ENCODE peak calls at places on chromosomes 13 and 19, in five cellular contexts. J is Calu3, H is transverse colon, X is heart left ventricle, D is tibial nerve. O is an unnamed sample.

GRCh38 chr19:5617080-5617479 is 5.5 kb downstream of the SAFB2 start:
- DNase-seq in J (no peak), H (no peak), X (no peak), D (no peak), O (no peak)

GRCh38 chr19:3292958-3293529 is 68.6 kb downstream of the CELF5 start:
- DNase-seq in J (no peak), H (peak), X (no peak), D (no peak), O (no peak)

GRCh38 chr19:46623915-46624502 is 880 bp downstream of the PTGIR start:
- DNase-seq in J (no peak), H (no peak), X (peak), D (no peak), O (no peak)

GRCh38 chr13:102726430-102726829 is 31.6 kb upstream of the METTL21C start:
- DNase-seq in J (no peak), H (no peak), X (no peak), D (no peak), O (no peak)

GRCh38 chr19:46906221-46906620 is 45.4 kb downstream of the ARHGAP35 start:
- DNase-seq in J (no peak), H (no peak), X (no peak), D (no peak), O (no peak)

GRCh38 chr13:47298506-47298905 is 401.7 kb upstream of the HTR2A start:
- DNase-seq in J (no peak), H (no peak), X (no peak), D (no peak), O (no peak)

GRCh38 chr19:51327066-51327985 is 14.6 kb downstream of the VSIG10L start:
- DNase-seq in J (peak), H (peak), X (peak), D (no peak), O (no peak)

GRCh38 chr19:37692956-37693660 is 26.5 kb downstream of the ZNF607 start:
- DNase-seq in J (no peak), H (no peak), X (no peak), D (no peak), O (no peak)

GRCh38 chr19:15210323-15210774 is 9.6 kb upstream of the NOTCH3 start:
- DNase-seq in J (peak), H (no peak), X (peak), D (peak), O (no peak)

GRCh38 chr13:37747071-37747612 is 122.4 kb downstream of the TRPC4 start:
- DNase-seq in J (peak), H (no peak), X (no peak), D (no peak), O (no peak)

GRCh38 chr13:102597029-102598015 is 536 bp downstream of the TPP2 start:
- DNase-seq in J (no peak), H (peak), X (peak), D (no peak), O (no peak)

GRCh38 chr19:16447015-16447384 is 24.8 kb downstream of the EPS15L1 start:
- DNase-seq in J (peak), H (peak), X (peak), D (peak), O (no peak)

GRCh38 chr19:8640402-8641004 is 10.1 kb downstream of the NFILZ start:
- DNase-seq in J (peak), H (peak), X (peak), D (peak), O (no peak)

GRCh38 chr19:41734585-41734984 is 20.7 kb upstream of the CEACAM6 start:
- DNase-seq in J (peak), H (peak), X (no peak), D (no peak), O (no peak)

GRCh38 chr13:93169980-93170379 is 56.6 kb upstream of the GPC6 start:
- DNase-seq in J (no peak), H (no peak), X (no peak), D (no peak), O (no peak)

GRCh38 chr19:40147693-40148347 is 43.4 kb upstream of the MAP3K10 start:
- DNase-seq in J (peak), H (peak), X (no peak), D (no peak), O (no peak)

GRCh38 chr19:8367327-8368001 is 3.5 kb downstream of the ANGPTL4 start:
- DNase-seq in J (peak), H (peak), X (peak), D (peak), O (peak)

GRCh38 chr13:25262261-25262660 is 25.0 kb downstream of the MTMR6 start:
- DNase-seq in J (no peak), H (no peak), X (no peak), D (no peak), O (no peak)

GRCh38 chr13:31913459-31913858 is 118.1 kb upstream of the FRY start:
- DNase-seq in J (no peak), H (no peak), X (no peak), D (no peak), O (no peak)

GRCh38 chr19:11530432-11530831 is 1.5 kb upstream of the ECSIT start:
- DNase-seq in J (peak), H (peak), X (peak), D (peak), O (no peak)

GRCh38 chr13:33606692-33607091 is 211.3 kb upstream of the RFC3 start:
- DNase-seq in J (no peak), H (no peak), X (no peak), D (no peak), O (no peak)

GRCh38 chr19:998064-998463 is 2.2 kb upstream of the GRIN3B start:
- DNase-seq in J (no peak), H (no peak), X (no peak), D (no peak), O (no peak)

GRCh38 chr19:1000591-1001537 is 645 bp downstream of the GRIN3B start:
- DNase-seq in J (no peak), H (no peak), X (no peak), D (no peak), O (no peak)

GRCh38 chr19:1001538-1002166 is 1.4 kb downstream of the GRIN3B start:
- DNase-seq in J (peak), H (peak), X (no peak), D (no peak), O (no peak)

GRCh38 chr19:1000095-1000494 is at the start of gene GRIN3B:
- DNase-seq in J (peak), H (peak), X (no peak), D (no peak), O (peak)

GRCh38 chr19:999379-999719 is 870 bp upstream of the GRIN3B start:
- DNase-seq in J (no peak), H (no peak), X (no peak), D (no peak), O (no peak)
- TF ChIP-seq CTCF in J (no peak), H (no peak), X (no peak), D (no peak), O (no peak)

GRCh38 chr13:51177188-51177587 is 45.0 kb upstream of the FAM124A start:
- DNase-seq in J (no peak), H (no peak), X (no peak), D (no peak), O (no peak)

GRCh38 chr13:51179432-51179971 is 42.7 kb upstream of the FAM124A start:
- DNase-seq in J (no peak), H (no peak), X (no peak), D (no peak), O (no peak)

GRCh38 chr13:51180853-51181511 is 41.2 kb upstream of the FAM124A start:
- DNase-seq in J (no peak), H (no peak), X (no peak), D (no peak), O (no peak)

GRCh38 chr13:51178456-51179074 is 43.6 kb upstream of the FAM124A start:
- DNase-seq in J (no peak), H (no peak), X (no peak), D (no peak), O (no peak)

GRCh38 chr13:51181752-51182383 is 40.3 kb upstream of the FAM124A start:
- DNase-seq in J (no peak), H (no peak), X (no peak), D (no peak), O (no peak)
- TF ChIP-seq CTCF in J (no peak), H (no peak), X (no peak), D (no peak), O (no peak)

DNA sequence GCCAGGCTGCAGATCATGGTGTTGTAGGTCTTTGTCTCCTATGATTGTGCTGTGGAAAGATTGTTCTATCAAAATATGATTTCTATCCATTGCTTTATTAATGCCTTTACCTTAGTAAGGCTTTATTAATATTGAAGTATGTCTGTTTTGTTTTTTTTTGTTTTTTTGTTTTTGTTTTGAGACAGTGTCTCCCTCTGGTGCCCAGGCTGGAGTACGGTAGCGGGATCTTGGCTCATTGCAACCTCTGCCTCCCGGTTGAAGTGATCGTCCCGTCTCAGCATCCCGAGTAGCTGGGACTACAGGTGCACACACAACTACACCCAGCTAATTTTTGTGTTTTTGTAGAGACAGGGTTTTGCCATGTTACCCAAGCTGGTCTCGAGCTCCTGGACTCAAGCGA is 7.7 kb downstream of the IRGC start:
- DNase-seq in J (peak), H (no peak), X (no peak), D (no peak), O (no peak)
- TF ChIP-seq CTCF in J (peak), H (peak), X (peak), D (no peak), O (no peak)

GRCh38 chr19:56120371-56121179 is 520 bp downstream of the ZNF787 start:
- DNase-seq in J (peak), H (peak), X (peak), D (peak), O (peak)
- TF ChIP-seq CTCF in J (no peak), H (peak), X (no peak), D (no peak), O (no peak)

GRCh38 chr13:98486412-98486811 is 90.5 kb downstream of the STK24 start:
- DNase-seq in J (no peak), H (no peak), X (no peak), D (no peak), O (no peak)
- TF ChIP-seq CTCF in J (no peak), H (no peak), X (no peak), D (no peak), O (no peak)

DNA sequence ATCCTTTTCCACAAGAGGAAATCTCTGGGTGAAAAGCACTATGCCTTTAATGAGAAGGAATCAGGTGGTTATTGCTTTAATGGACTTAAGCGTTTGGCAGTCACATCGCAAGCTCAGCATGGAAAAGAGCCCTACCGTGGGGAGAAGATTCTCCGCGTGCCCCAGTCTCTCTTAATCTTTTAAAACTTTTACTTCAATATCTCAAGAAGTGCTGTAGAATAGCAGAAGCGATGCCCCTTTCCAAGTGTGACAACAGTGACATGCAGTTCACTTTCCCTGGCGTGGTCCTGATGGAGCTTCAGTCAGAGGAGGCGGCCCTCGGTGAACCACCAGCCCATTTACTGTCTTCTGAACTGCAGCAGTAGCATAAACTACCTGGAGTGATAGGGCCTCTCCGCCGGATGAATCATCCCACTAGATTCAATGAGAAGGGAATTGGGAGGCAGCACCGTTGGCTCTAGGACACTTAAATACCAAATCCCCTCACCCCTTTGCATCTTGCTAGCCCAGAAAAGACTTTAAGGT is 112.7 kb upstream of the GPR12 start:
- DNase-seq in J (no peak), H (no peak), X (no peak), D (no peak), O (no peak)
- TF ChIP-seq CTCF in J (no peak), H (peak), X (no peak), D (no peak), O (no peak)

DNA sequence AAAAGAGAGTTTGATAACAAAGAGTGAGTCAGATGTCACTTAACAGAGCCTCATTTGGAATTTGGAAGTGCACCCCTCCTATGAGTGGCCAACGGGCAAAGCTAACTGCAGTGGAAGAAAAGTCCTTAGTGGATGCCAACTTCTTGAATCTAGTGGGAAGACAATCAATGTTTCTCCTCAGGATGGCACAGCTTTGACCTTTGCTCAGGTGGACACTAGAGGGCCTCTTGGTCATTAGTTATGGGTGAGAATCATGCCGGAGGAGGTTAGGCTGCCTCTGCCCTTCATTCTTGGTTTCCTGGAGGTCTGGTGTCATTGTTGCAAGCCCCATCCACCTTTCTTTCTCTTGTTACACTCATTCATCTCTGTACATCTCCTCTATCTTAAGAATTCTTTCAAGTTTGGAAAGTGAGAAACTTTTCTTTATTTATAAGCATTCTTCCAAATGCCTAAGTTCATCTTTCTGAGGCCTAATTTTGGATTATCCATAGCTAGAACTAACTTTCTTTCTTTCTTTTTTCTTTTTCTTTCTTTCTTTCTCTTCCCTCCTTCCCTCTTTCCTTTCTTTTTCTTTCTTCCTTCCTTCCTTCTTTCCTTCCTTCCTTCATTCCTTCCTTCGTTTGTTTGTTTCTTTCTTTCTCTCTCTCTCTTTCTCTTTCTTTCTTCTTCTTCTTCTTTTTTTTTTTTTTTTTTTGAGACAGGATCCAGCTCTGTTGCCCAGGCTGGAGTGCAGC is 327.2 kb upstream of the TSHZ3 start:
- DNase-seq in J (no peak), H (no peak), X (no peak), D (no peak), O (no peak)
- TF ChIP-seq CTCF in J (no peak), H (no peak), X (no peak), D (no peak), O (no peak)

GRCh38 chr13:110705826-110706569 is at the start of gene CARS2:
- DNase-seq in J (peak), H (peak), X (peak), D (peak), O (peak)
- TF ChIP-seq CTCF in J (no peak), H (no peak), X (no peak), D (peak), O (no peak)